ENCODE peak calls at places on chromosomes 5 and 9, in nine cellular contexts. T is NCI-H345; Z is lower lobe of right lung; V is activated T-helper 1 cell treated with Interleukin-2 at 50 U/mL for 16 hours; N is Caco-2; I is HCEC 1CT; K is Right ventricle myocardium superior; Q is stimulated activated CD4-positive, alpha-beta T cell treated with anti-CD3 and anti-CD28 coated beads, Interleukin-1b, Interleukin-23, amount 100 ng/mL, for 24 hours; P is activated T-cell treated with anti-CD3 and anti-CD28 coated beads for 1 hour. H is an unnamed sample.

GRCh38 chr5:118115791-118116190 is 872.6 kb downstream of the DTWD2 start:
- DNase-seq in N (no peak), I (no peak), Z (no peak), Q (no peak), V (no peak), K (no peak), T (no peak), P (no peak), H (no peak)

GRCh38 chr9:128787583-128788156 is 617 bp downstream of the TBC1D13 start:
- DNase-seq in V (no peak), I (no peak), T (no peak), K (no peak), Q (no peak), Z (no peak), N (peak; percentile 14), P (no peak), H (no peak)

GRCh38 chr9:111661802-111662491 is 542 bp downstream of the GNG10 start:
- DNase-seq in Z (peak; percentile 59), T (peak; percentile 27), Q (no peak), I (peak; percentile 33), V (no peak), P (peak; percentile 5), N (peak; percentile 43), K (peak; percentile 67), H (no peak)

GRCh38 chr9:115548826-115549225 is 430.9 kb upstream of the TNC start:
- DNase-seq in Q (no peak), I (peak; percentile 6), N (no peak), K (no peak), V (no peak), Z (no peak), P (no peak), T (no peak), H (no peak)

GRCh38 chr5:125181159-125181558 is 434.7 kb upstream of the ZNF608 start:
- DNase-seq in P (no peak), Z (no peak), I (peak; percentile 7), K (no peak), N (no peak), T (no peak), V (no peak), Q (no peak), H (no peak)

GRCh38 chr5:23419115-23419514 is 88.3 kb upstream of the PRDM9 start:
- DNase-seq in I (no peak), T (peak; percentile 91), Z (no peak), Q (no peak), K (no peak), N (no peak), P (no peak), V (no peak), H (no peak)

GRCh38 chr5:125720745-125721144 is 702.5 kb upstream of the GRAMD2B start:
- DNase-seq in P (no peak), Q (no peak), K (no peak), V (no peak), Z (no peak), T (no peak), I (no peak), N (no peak), H (no peak)

GRCh38 chr9:98995059-98995665 is 51.5 kb downstream of the COL15A1 start:
- DNase-seq in N (no peak), V (no peak), Z (no peak), K (peak; percentile 85), T (no peak), P (no peak), Q (no peak), I (no peak), H (no peak)

GRCh38 chr5:172874647-172875371 is 40.8 kb downstream of the ERGIC1 start:
- DNase-seq in T (no peak), Z (no peak), V (no peak), K (peak; percentile 7), P (no peak), I (no peak), Q (no peak), N (no peak), H (no peak)

GRCh38 chr5:178279723-178280438 is 47.3 kb upstream of the PHYKPL start:
- DNase-seq in Z (peak; percentile 93), Q (peak; percentile 46), N (peak; percentile 89), K (peak; percentile 94), V (peak; percentile 17), T (peak; percentile 81), I (no peak), P (peak; percentile 51), H (peak; percentile 92)

GRCh38 chr5:9301200-9301599 is 244.7 kb downstream of the SEMA5A start:
- DNase-seq in T (no peak), I (no peak), P (no peak), K (no peak), Q (no peak), N (no peak), Z (no peak), V (no peak), H (no peak)

GRCh38 chr5:56307714-56308346 is 74.7 kb upstream of the ANKRD55 start:
- DNase-seq in K (no peak), P (no peak), Q (no peak), I (no peak), T (no peak), Z (no peak), N (peak; percentile 64), V (no peak), H (no peak)

GRCh38 chr5:177071671-177072385 is 14.9 kb upstream of the FGFR4 start:
- DNase-seq in I (peak; percentile 76), V (peak; percentile 11), N (peak; percentile 87), P (peak; percentile 55), Z (no peak), T (peak; percentile 86), Q (peak; percentile 40), K (no peak), H (no peak)

GRCh38 chr5:136174021-136174659 is 18.8 kb downstream of the SMIM32 start:
- DNase-seq in K (no peak), V (no peak), Q (no peak), Z (no peak), I (peak; percentile 52), N (peak; percentile 63), P (no peak), T (peak; percentile 54), H (no peak)

GRCh38 chr5:125210241-125210947 is 464.0 kb upstream of the ZNF608 start:
- DNase-seq in Z (no peak), V (no peak), K (no peak), T (no peak), Q (no peak), I (no peak), P (no peak), N (no peak), H (no peak)

GRCh38 chr5:54087436-54087835 is 222.9 kb downstream of the ARL15 start:
- DNase-seq in Z (no peak), I (peak; percentile 89), P (no peak), K (no peak), N (no peak), V (no peak), T (no peak), Q (no peak), H (no peak)

GRCh38 chr5:2044041-2044440 is 161.3 kb upstream of the IRX4 start:
- DNase-seq in Q (no peak), K (no peak), T (no peak), P (no peak), Z (no peak), N (no peak), V (no peak), I (no peak), H (no peak)

GRCh38 chr5:12016149-12016740 is 112.0 kb upstream of the CTNND2 start:
- DNase-seq in T (no peak), K (no peak), Q (no peak), N (no peak), I (peak; percentile 17), P (no peak), Z (no peak), V (no peak), H (no peak)

GRCh38 chr9:79559501-79560181 is 12.1 kb upstream of the TLE4 start:
- DNase-seq in Z (no peak), T (peak; percentile 45), P (no peak), N (no peak), V (no peak), I (no peak), Q (no peak), K (no peak), H (no peak)

GRCh38 chr9:135047026-135047350 is 40.5 kb upstream of the OLFM1 start:
- DNase-seq in Z (peak; percentile 25), N (no peak), T (no peak), I (no peak), K (no peak), P (no peak), V (no peak), Q (no peak), H (no peak)

GRCh38 chr9:112028242-112029221 is 131.9 kb downstream of the UGCG start:
- DNase-seq in T (no peak), Q (no peak), P (no peak), Z (no peak), K (no peak), N (no peak), V (no peak), I (no peak), H (no peak)